ENCODE peak calls at places on chromosomes 7 and 10, in five cellular contexts. B is right lobe of liver, D is esophagus squamous epithelium, T is IMR-90, N is uterus. S is an unnamed sample.

GRCh38 chr7:43076189-43076605 is 36.2 kb upstream of the HECW1 start:
- DNase-seq in N (no peak), T (peak; percentile 2), B (no peak), D (no peak), S (no peak)

GRCh38 chr10:80260295-80261243 is 28.9 kb downstream of the MAT1A start:
- DNase-seq in T (no peak), N (no peak), B (peak; percentile 21), D (no peak), S (no peak)

GRCh38 chr7:132390705-132391104 is 185.6 kb downstream of the PLXNA4 start:
- DNase-seq in N (no peak), T (peak; percentile 12), D (no peak), B (no peak), S (no peak)

GRCh38 chr7:98831641-98832221 is 38.1 kb downstream of the TMEM130 start:
- DNase-seq in D (no peak), T (peak; percentile 27), N (no peak), B (no peak), S (no peak)

GRCh38 chr10:18229839-18230238 is 89.6 kb downstream of the CACNB2 start:
- DNase-seq in T (peak; percentile 68), D (no peak), N (no peak), B (no peak), S (no peak)

GRCh38 chr7:149334219-149334618 is 72.2 kb downstream of the ZNF783 start:
- DNase-seq in T (no peak), D (no peak), N (no peak), B (no peak), S (no peak)

GRCh38 chr7:47482013-47482761 is 99.7 kb downstream of the TNS3 start:
- DNase-seq in N (no peak), D (no peak), T (peak; percentile 98), B (no peak), S (no peak)

GRCh38 chr7:46705416-46706255 is 784.6 kb upstream of the IGFBP3 start:
- DNase-seq in T (peak; percentile 57), D (no peak), N (no peak), B (no peak), S (no peak)

GRCh38 chr7:130831817-130832481 is 97.9 kb upstream of the KLF14 start:
- DNase-seq in D (no peak), B (no peak), T (peak; percentile 67), N (no peak), S (no peak)

GRCh38 chr7:36961097-36961496 is 236.8 kb upstream of the AOAH start:
- DNase-seq in B (no peak), N (no peak), T (no peak), D (no peak), S (no peak)

GRCh38 chr7:143913945-143914615 is 12.1 kb upstream of the TCAF1 start:
- DNase-seq in N (no peak), T (no peak), B (no peak), D (no peak), S (no peak)

GRCh38 chr10:70461397-70462348 is 16.9 kb upstream of the PALD1 start:
- DNase-seq in N (peak; percentile 42), T (peak; percentile 50), D (no peak), B (peak; percentile 46), S (no peak)

GRCh38 chr7:75993689-75994387 is 557 bp downstream of the TMEM120A start:
- DNase-seq in T (peak; percentile 38), D (no peak), B (peak; percentile 72), N (peak; percentile 71), S (peak; percentile 93)

GRCh38 chr7:112331495-112331894 is 118.8 kb upstream of the IFRD1 start:
- DNase-seq in B (no peak), D (no peak), T (no peak), N (no peak), S (no peak)

GRCh38 chr10:5629789-5630436 is 36.5 kb downstream of the ASB13 start:
- DNase-seq in B (peak; percentile 67), D (no peak), T (peak; percentile 96), N (peak; percentile 74), S (peak; percentile 84)

GRCh38 chr7:105954711-105955110 is 8.4 kb upstream of the CDHR3 start:
- DNase-seq in N (no peak), B (no peak), T (no peak), D (no peak), S (no peak)

GRCh38 chr7:28685291-28685659 is 272.9 kb downstream of the TRIL start:
- DNase-seq in N (peak; percentile 39), T (no peak), B (peak; percentile 31), D (no peak), S (peak; percentile 29)

GRCh38 chr7:66668677-66669076 is 40.0 kb downstream of the KCTD7 start:
- DNase-seq in T (no peak), N (no peak), D (no peak), B (no peak), S (no peak)

GRCh38 chr7:98163704-98164478 is 47.3 kb upstream of the BHLHA15 start:
- DNase-seq in N (peak; percentile 36), T (peak; percentile 55), B (peak; percentile 44), D (no peak), S (peak; percentile 36)

GRCh38 chr7:87058739-87059524 is 522 bp downstream of the ELAPOR2 start:
- DNase-seq in D (no peak), N (no peak), T (no peak), B (no peak), S (peak; percentile 84)

GRCh38 chr7:144048648-144049047 is at the start of gene OR2A5:
- DNase-seq in T (no peak), N (no peak), D (no peak), B (no peak), S (no peak)

GRCh38 chr7:107180378-107180777 is 11.6 kb downstream of the HBP1 start:
- DNase-seq in T (peak; percentile 88), D (no peak), N (peak; percentile 43), B (peak; percentile 35), S (no peak)

GRCh38 chr7:21568762-21569161 is 25.9 kb downstream of the DNAH11 start:
- DNase-seq in B (no peak), T (no peak), N (no peak), D (no peak), S (no peak)

GRCh38 chr10:119305860-119306513 is 98.6 kb downstream of the GRK5 start:
- DNase-seq in N (peak; percentile 96), D (peak; percentile 19), B (peak; percentile 38), T (peak; percentile 99), S (peak; percentile 94)

GRCh38 chr10:116160271-116160670 is 112.7 kb downstream of the GFRA1 start:
- DNase-seq in B (no peak), D (no peak), T (no peak), N (no peak), S (no peak)

GRCh38 chr10:95907454-95908253 is at the start of gene CC2D2B:
- DNase-seq in T (peak; percentile 74), D (peak; percentile 28), N (peak; percentile 82), B (peak; percentile 89), S (peak; percentile 97)

GRCh38 chr10:125284875-125285597 is 124.7 kb upstream of the CTBP2 start:
- DNase-seq in N (no peak), D (no peak), T (peak; percentile 8), B (no peak), S (no peak)

GRCh38 chr10:119330342-119330741 is 123.0 kb downstream of the GRK5 start:
- DNase-seq in D (no peak), N (no peak), T (no peak), B (no peak), S (no peak)

GRCh38 chr10:3425713-3426112 is 253.1 kb upstream of the PITRM1 start:
- DNase-seq in B (no peak), N (no peak), T (no peak), D (no peak), S (no peak)

GRCh38 chr7:77383333-77383740 is 32.8 kb downstream of the GSAP start:
- DNase-seq in T (peak; percentile 22), D (no peak), N (no peak), B (no peak), S (no peak)

GRCh38 chr10:91091780-91092179 is 128.7 kb upstream of the PCGF5 start:
- DNase-seq in D (no peak), T (no peak), N (no peak), B (no peak), S (no peak)

GRCh38 chr7:12923971-12924370 is 236.5 kb downstream of the ARL4A start:
- DNase-seq in N (no peak), B (no peak), T (peak; percentile 10), D (no peak), S (no peak)

GRCh38 chr10:47257396-47258120 is 42.4 kb upstream of the GDF10 start:
- DNase-seq in N (no peak), T (peak; percentile 65), B (no peak), D (no peak), S (no peak)

GRCh38 chr7:151408839-151409554 is 841 bp downstream of the WDR86 start:
- DNase-seq in N (no peak), D (no peak), T (no peak), B (no peak), S (no peak)
- H3K4me3 ChIP-seq in N (peak overlapping the region; percentile 34), D (peak overlapping the region; percentile 41), T (peak overlapping the region; percentile 36), B (peak overlapping the region; percentile 32), S (no peak overlapping the region)

GRCh38 chr7:2237109-2237602 is 4.4 kb upstream of the MAD1L1 start:
- DNase-seq in B (peak; percentile 50), T (no peak), N (no peak), D (peak; percentile 31), S (peak; percentile 62)
- TF ChIP-seq POLR2A in B (peak; percentile 32), T (no peak), N (no peak), D (no peak), S (no peak)

GRCh38 chr7:27169658-27170493 is 4.2 kb downstream of the HOXA10 start:
- DNase-seq in T (no peak), D (no peak), B (no peak), N (no peak), S (no peak)
- H3K4me3 ChIP-seq in T (no peak overlapping the region), D (no peak overlapping the region), B (no peak overlapping the region), N (peak overlapping the region; percentile 58), S (peak overlapping the region; percentile 27)

GRCh38 chr10:102118867-102119266 is 1.3 kb downstream of the LDB1 start:
- DNase-seq in N (peak; percentile 58), B (no peak), D (no peak), T (peak; percentile 20), S (peak; percentile 88)

GRCh38 chr10:102114861-102115618 is 5.1 kb downstream of the LDB1 start:
- DNase-seq in N (peak; percentile 88), D (no peak), T (peak; percentile 65), B (peak; percentile 95), S (peak; percentile 98)

GRCh38 chr10:102115775-102116174 is 4.4 kb downstream of the LDB1 start:
- DNase-seq in D (no peak), T (peak; percentile 24), B (no peak), N (no peak), S (no peak)

GRCh38 chr10:102119417-102120141 is 589 bp downstream of the LDB1 start:
- DNase-seq in B (peak; percentile 43), D (no peak), T (peak; percentile 67), N (peak; percentile 88), S (peak; percentile 75)

DNA sequence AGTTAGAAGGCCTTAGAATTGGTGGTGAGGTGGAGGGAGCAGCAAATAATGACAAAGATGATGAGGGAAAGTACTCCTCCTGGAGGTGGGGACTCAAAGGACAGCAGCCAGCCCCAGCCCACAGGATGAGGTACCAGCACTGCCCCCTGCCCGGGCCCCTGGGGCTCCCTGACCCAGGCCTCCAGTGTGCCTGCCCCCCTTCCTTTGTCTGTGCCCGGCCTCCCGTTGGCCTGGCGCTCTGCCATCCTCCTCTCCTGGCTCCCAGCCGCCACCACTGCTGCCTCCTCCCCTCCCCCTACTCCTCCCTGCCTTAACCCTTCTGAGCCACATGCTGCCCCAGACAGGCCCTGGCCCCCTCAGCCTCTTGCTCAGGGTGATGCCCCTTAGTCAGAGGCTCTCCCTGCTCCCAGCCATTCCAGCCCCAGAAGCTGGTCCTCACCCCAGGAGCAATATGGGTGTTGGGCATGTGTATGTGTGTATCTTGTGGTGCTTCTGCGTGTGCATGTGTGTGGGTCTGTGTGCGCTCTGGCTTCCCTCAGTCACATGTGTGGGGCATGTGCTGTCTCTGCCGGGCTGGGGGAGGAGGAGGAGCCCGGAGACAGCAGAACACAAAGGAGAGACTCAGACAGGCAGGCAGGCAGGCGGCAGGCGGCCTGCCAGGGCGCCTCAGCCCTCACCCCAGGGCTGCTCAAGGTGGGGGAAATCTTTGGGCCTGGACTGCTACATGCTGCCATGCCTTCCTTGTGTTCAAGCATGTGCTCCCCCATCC is 2.6 kb downstream of the LDB1 start:
- DNase-seq in N (peak; percentile 86), B (peak; percentile 84), D (no peak), T (peak; percentile 73), S (peak; percentile 95)
- TF ChIP-seq POLR2A in N (peak; percentile 43), B (no peak), D (no peak), T (no peak), S (no peak)

S was measured in lower leg skin.